ENCODE peak calls at places on chromosomes 2 and 18, in five cellular contexts. Z, V, C, M and W are unnamed samples.

GRCh38 chr2:73611867-73612266 is 30.4 kb downstream of the NAT8 start:
- DNase-seq in Z (no peak), V (peak; percentile 7), C (no peak), M (peak; percentile 14), W (no peak)

GRCh38 chr2:54903736-54904554 is 146.3 kb downstream of the RTN4 start:
- DNase-seq in Z (no peak), V (peak; percentile 99), C (peak; percentile 90), M (peak; percentile 98), W (peak; percentile 62)

GRCh38 chr18:28159055-28159454 is 17.9 kb downstream of the CDH2 start:
- DNase-seq in Z (no peak), V (no peak), C (no peak), M (peak; percentile 50), W (no peak)

GRCh38 chr2:102336502-102336945 is 19.1 kb upstream of the IL18R1 start:
- DNase-seq in Z (peak; percentile 27), V (no peak), C (no peak), M (peak; percentile 94), W (no peak)

GRCh38 chr18:48825101-48825745 is 125.5 kb downstream of the SMAD7 start:
- DNase-seq in Z (peak; percentile 40), V (peak; percentile 68), C (no peak), M (no peak), W (no peak)

GRCh38 chr18:22983175-22983574 is 50.0 kb downstream of the RBBP8 start:
- DNase-seq in Z (no peak), V (peak; percentile 47), C (peak; percentile 8), M (peak; percentile 67), W (no peak)

GRCh38 chr18:29123706-29124530 is 947.0 kb upstream of the CDH2 start:
- DNase-seq in Z (no peak), V (no peak), C (no peak), M (no peak), W (no peak)

GRCh38 chr2:199973703-199974102 is 18.3 kb downstream of the MAIP1 start:
- DNase-seq in Z (no peak), V (peak; percentile 51), C (no peak), M (peak; percentile 50), W (no peak)

DNA sequence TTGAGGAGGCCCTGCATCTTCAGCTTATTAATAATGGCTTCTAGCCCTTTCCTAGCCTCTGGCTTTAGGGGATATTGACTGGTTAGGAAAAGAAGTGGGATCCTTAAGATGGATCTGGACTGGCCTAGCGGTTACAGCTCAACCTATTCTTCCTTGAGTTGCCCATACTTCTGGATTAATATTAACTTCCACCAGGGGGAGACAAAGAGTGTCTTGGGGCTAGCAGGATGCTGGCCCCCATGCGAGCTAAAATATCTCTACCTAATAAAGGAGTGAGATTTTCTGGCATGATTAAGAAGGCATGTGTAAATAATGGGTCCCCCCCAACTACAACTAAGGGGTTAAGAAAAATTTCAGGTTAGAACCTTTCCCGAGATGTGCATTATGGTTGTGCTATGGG is 23.2 kb upstream of the PLA2R1 start:
- DNase-seq in Z (no peak), V (no peak), C (no peak), M (no peak), W (no peak)
- H3K9me3 ChIP-seq in Z (peaks cover 84% of the 10 kb centered on the region), V (no peaks in the 10 kb centered on the region), C (peaks cover 32% of the 10 kb centered on the region), M (peaks cover 12% of the 10 kb centered on the region), W (peaks cover 55% of the 10 kb centered on the region)

DNA sequence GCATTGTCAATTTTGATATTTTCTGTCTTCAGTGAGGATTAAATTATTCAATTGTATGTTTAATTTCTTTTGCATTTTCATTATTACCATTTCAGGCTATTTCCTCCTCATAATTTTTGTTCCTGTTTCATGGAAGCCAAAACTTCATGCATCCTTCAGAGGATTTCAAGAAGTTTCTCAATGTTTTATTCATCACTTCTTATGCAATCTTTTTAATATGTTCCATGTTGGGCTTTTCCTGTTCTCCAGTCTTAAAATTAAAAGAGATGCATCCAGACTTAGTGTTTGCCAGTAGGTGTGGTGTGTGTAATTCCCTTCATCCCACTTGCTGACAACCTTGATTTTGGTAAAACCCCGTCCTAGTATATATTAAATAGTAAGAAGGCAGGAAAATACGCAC is 190.0 kb downstream of the EN1 start:
- DNase-seq in Z (no peak), V (no peak), C (no peak), M (no peak), W (no peak)
- H3K9me3 ChIP-seq in Z (peaks cover 2% of the 10 kb centered on the region), V (no peaks in the 10 kb centered on the region), C (no peaks in the 10 kb centered on the region), M (no peaks in the 10 kb centered on the region), W (no peaks in the 10 kb centered on the region)

DNA sequence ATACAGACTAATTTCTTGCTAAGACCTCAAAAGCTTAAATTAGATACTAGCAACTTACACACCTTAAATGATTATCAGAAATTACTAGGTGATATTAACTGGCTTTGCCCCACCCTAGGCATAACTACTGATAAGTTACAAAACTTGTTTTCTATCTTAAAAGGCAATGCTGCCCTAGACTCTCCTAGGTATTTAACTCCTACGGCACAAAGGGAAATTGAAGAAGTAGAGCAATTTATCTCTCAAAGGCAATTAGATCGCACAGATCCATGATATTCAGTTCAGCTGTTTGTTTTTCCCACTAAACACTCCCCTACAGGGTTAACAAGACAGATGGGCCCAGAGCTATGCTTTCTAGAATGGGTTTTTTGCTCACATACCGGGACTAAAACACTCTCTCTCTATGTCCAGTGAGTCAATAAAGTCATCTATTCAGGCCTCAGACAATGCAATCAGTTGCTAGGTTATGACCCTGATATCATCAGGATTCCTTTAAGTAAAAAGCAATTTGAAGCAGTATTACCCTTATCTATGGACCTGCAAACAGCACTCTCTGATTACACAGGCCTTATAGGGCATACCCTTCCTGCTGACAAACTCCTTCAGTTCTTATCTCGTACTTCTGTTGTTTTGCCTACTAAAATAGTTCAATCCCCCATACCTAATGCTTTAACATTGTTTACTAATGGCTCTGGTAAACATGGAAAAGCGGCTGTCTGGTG is 14.3 kb downstream of the MAP3K2 start:
- DNase-seq in Z (no peak), V (no peak), C (no peak), M (no peak), W (no peak)
- H3K9me3 ChIP-seq in Z (peaks cover 26% of the 10 kb centered on the region), V (no peaks in the 10 kb centered on the region), C (peaks cover 9% of the 10 kb centered on the region), M (no peaks in the 10 kb centered on the region), W (no peaks in the 10 kb centered on the region)

DNA sequence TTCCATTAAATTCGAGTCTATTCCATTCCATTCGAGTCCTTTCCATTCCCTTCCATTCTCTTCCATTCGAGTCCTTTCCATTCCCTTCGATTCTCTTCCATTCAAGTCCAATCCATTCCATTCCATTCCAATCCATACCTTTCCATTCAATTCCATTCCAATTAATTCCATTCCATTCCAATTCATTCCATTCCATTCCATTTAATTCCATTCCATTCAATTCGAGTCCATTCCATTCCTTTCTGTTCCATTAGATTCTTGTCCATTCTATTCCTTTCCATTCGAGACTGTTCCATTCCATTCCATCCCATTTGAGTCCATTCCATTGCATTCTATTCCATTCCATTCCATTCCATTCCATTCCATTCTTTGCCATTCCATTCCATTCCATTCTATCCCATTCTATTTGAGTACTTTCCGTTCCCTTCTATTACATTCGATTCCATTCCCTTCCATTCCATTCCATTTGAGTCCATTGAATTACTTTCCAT is 1130.0 kb downstream of the RPIA start:
- DNase-seq in Z (no peak), V (no peak), C (no peak), M (no peak), W (no peak)
- H3K9me3 ChIP-seq in Z (no peaks in the 10 kb centered on the region), V (peaks cover 17% of the 10 kb centered on the region), C (peaks cover 76% of the 10 kb centered on the region), M (peaks cover 76% of the 10 kb centered on the region), W (peaks cover 28% of the 10 kb centered on the region)

GRCh38 chr18:80056095-80056494 is 21.9 kb downstream of the RBFA start:
- DNase-seq in Z (no peak), V (no peak), C (no peak), M (no peak), W (no peak)
- H3K9me3 ChIP-seq in Z (peaks cover 67% of the 10 kb centered on the region), V (no peaks in the 10 kb centered on the region), C (peaks cover 29% of the 10 kb centered on the region), M (peaks cover 3% of the 10 kb centered on the region), W (peaks cover 41% of the 10 kb centered on the region)